ENCODE peak calls at places on chromosomes 7 and 10, in eight cellular contexts. One of them, this sample, is unnamed. For H3K36me3, the result is how much of the 10 kb centered on the place peaks cover.

GRCh38 chr10:61329854-61330253 is 123.3 kb downstream of the TMEM26 start:
- DNase-seq in lung: no peak
- DNase-seq in GM23248: no peak
- DNase-seq in heart left ventricle: no peak
- DNase-seq in neural progenitor cell: no peak
- DNase-seq in uterus: no peak
- DNase-seq in breast epithelium: no peak
- DNase-seq in aorta: no peak
- DNase-seq in this sample: no peak

GRCh38 chr10:119768455-119769094 is 42.7 kb downstream of the INPP5F start:
- DNase-seq in breast epithelium: no peak
- DNase-seq in GM23248: peak
- DNase-seq in aorta: no peak
- DNase-seq in neural progenitor cell: no peak
- DNase-seq in uterus: no peak
- DNase-seq in lung: no peak
- DNase-seq in heart left ventricle: no peak
- DNase-seq in this sample: no peak

GRCh38 chr7:76224695-76225094 is 23.0 kb downstream of the SRRM3 start:
- DNase-seq in breast epithelium: no peak
- DNase-seq in aorta: no peak
- DNase-seq in GM23248: no peak
- DNase-seq in uterus: no peak
- DNase-seq in lung: no peak
- DNase-seq in heart left ventricle: no peak
- DNase-seq in neural progenitor cell: no peak
- DNase-seq in this sample: no peak

GRCh38 chr10:91006001-91006751 is 85.3 kb upstream of the ANKRD1 start:
- DNase-seq in GM23248: peak
- DNase-seq in neural progenitor cell: peak
- DNase-seq in uterus: peak
- DNase-seq in lung: peak
- DNase-seq in breast epithelium: peak
- DNase-seq in aorta: peak
- DNase-seq in heart left ventricle: peak
- DNase-seq in this sample: no peak

GRCh38 chr7:143405158-143405557 is 3.5 kb downstream of the EPHA1 start:
- DNase-seq in lung: no peak
- DNase-seq in aorta: peak
- DNase-seq in heart left ventricle: peak
- DNase-seq in uterus: no peak
- DNase-seq in neural progenitor cell: no peak
- DNase-seq in breast epithelium: no peak
- DNase-seq in GM23248: no peak
- DNase-seq in this sample: no peak

GRCh38 chr7:95420996-95421846 is 13.6 kb downstream of the PON2 start:
- DNase-seq in heart left ventricle: no peak
- DNase-seq in lung: no peak
- DNase-seq in neural progenitor cell: no peak
- DNase-seq in uterus: no peak
- DNase-seq in aorta: no peak
- DNase-seq in GM23248: no peak
- DNase-seq in breast epithelium: no peak
- DNase-seq in this sample: no peak

GRCh38 chr7:142563470-142563869 is 185.8 kb upstream of the PRSS1 start:
- DNase-seq in breast epithelium: no peak
- DNase-seq in aorta: no peak
- DNase-seq in neural progenitor cell: no peak
- DNase-seq in GM23248: peak
- DNase-seq in lung: no peak
- DNase-seq in uterus: no peak
- DNase-seq in heart left ventricle: no peak
- DNase-seq in this sample: no peak

GRCh38 chr10:5545778-5546710 is 21.3 kb downstream of the CALML3 start:
- DNase-seq in uterus: no peak
- DNase-seq in heart left ventricle: peak
- DNase-seq in neural progenitor cell: no peak
- DNase-seq in GM23248: no peak
- DNase-seq in lung: peak
- DNase-seq in breast epithelium: no peak
- DNase-seq in aorta: peak
- DNase-seq in this sample: no peak

GRCh38 chr10:79232864-79233263 is 114.4 kb upstream of the PPIF start:
- DNase-seq in lung: no peak
- DNase-seq in uterus: no peak
- DNase-seq in neural progenitor cell: no peak
- DNase-seq in aorta: no peak
- DNase-seq in breast epithelium: no peak
- DNase-seq in heart left ventricle: no peak
- DNase-seq in GM23248: no peak
- DNase-seq in this sample: no peak

GRCh38 chr10:49562893-49563292 is 24.0 kb upstream of the ERCC6 start:
- DNase-seq in breast epithelium: no peak
- DNase-seq in neural progenitor cell: no peak
- DNase-seq in heart left ventricle: no peak
- DNase-seq in lung: no peak
- DNase-seq in aorta: no peak
- DNase-seq in uterus: no peak
- DNase-seq in GM23248: peak
- DNase-seq in this sample: no peak

GRCh38 chr10:111113961-111114830 is 37.4 kb downstream of the ADRA2A start:
- DNase-seq in neural progenitor cell: no peak
- DNase-seq in GM23248: peak
- DNase-seq in heart left ventricle: no peak
- DNase-seq in uterus: no peak
- DNase-seq in lung: no peak
- DNase-seq in aorta: peak
- DNase-seq in breast epithelium: no peak
- DNase-seq in this sample: no peak

GRCh38 chr7:40721344-40721949 is 586.6 kb downstream of the SUGCT start:
- DNase-seq in breast epithelium: no peak
- DNase-seq in uterus: no peak
- DNase-seq in neural progenitor cell: no peak
- DNase-seq in aorta: no peak
- DNase-seq in lung: no peak
- DNase-seq in GM23248: no peak
- DNase-seq in heart left ventricle: no peak
- DNase-seq in this sample: no peak

GRCh38 chr10:16227674-16228073 is 209.1 kb upstream of the PTER start:
- DNase-seq in breast epithelium: no peak
- DNase-seq in aorta: no peak
- DNase-seq in uterus: no peak
- DNase-seq in GM23248: no peak
- DNase-seq in lung: no peak
- DNase-seq in neural progenitor cell: no peak
- DNase-seq in heart left ventricle: no peak
- DNase-seq in this sample: no peak

GRCh38 chr7:47772492-47772891 is 175.8 kb downstream of the PKD1L1 start:
- DNase-seq in aorta: no peak
- DNase-seq in lung: no peak
- DNase-seq in uterus: no peak
- DNase-seq in breast epithelium: no peak
- DNase-seq in GM23248: no peak
- DNase-seq in heart left ventricle: no peak
- DNase-seq in neural progenitor cell: no peak
- DNase-seq in this sample: no peak

GRCh38 chr10:93028881-93029280 is 31.7 kb upstream of the CYP26C1 start:
- DNase-seq in breast epithelium: no peak
- DNase-seq in heart left ventricle: no peak
- DNase-seq in GM23248: peak
- DNase-seq in neural progenitor cell: no peak
- DNase-seq in uterus: no peak
- DNase-seq in lung: no peak
- DNase-seq in aorta: no peak
- DNase-seq in this sample: no peak

GRCh38 chr10:47311193-47311899 is 10.9 kb upstream of the GDF2 start:
- DNase-seq in GM23248: no peak
- DNase-seq in heart left ventricle: no peak
- DNase-seq in lung: no peak
- DNase-seq in uterus: peak
- DNase-seq in neural progenitor cell: no peak
- DNase-seq in breast epithelium: no peak
- DNase-seq in aorta: no peak
- DNase-seq in this sample: no peak

GRCh38 chr10:124214610-124215009 is 121.2 kb upstream of the CHST15 start:
- DNase-seq in GM23248: no peak
- DNase-seq in aorta: no peak
- DNase-seq in uterus: no peak
- DNase-seq in lung: no peak
- DNase-seq in breast epithelium: no peak
- DNase-seq in neural progenitor cell: no peak
- DNase-seq in heart left ventricle: no peak
- DNase-seq in this sample: no peak

GRCh38 chr10:34407227-34407626 is 407.9 kb downstream of the PARD3 start:
- DNase-seq in aorta: no peak
- DNase-seq in uterus: no peak
- DNase-seq in GM23248: no peak
- DNase-seq in neural progenitor cell: no peak
- DNase-seq in breast epithelium: no peak
- DNase-seq in heart left ventricle: peak
- DNase-seq in lung: no peak
- DNase-seq in this sample: no peak

GRCh38 chr10:113534428-113534827 is 18.4 kb upstream of the HABP2 start:
- DNase-seq in GM23248: no peak
- DNase-seq in uterus: no peak
- DNase-seq in neural progenitor cell: no peak
- DNase-seq in breast epithelium: no peak
- DNase-seq in heart left ventricle: no peak
- DNase-seq in lung: no peak
- DNase-seq in aorta: no peak
- DNase-seq in this sample: no peak

GRCh38 chr10:133368153-133368552 is 5.0 kb downstream of the ECHS1 start:
- DNase-seq in uterus: no peak
- DNase-seq in GM23248: no peak
- DNase-seq in aorta: no peak
- DNase-seq in breast epithelium: no peak
- DNase-seq in lung: no peak
- DNase-seq in neural progenitor cell: no peak
- DNase-seq in heart left ventricle: no peak
- DNase-seq in this sample: no peak

GRCh38 chr10:133366130-133366478 is 7.0 kb downstream of the ECHS1 start:
- DNase-seq in uterus: no peak
- DNase-seq in GM23248: no peak
- DNase-seq in breast epithelium: no peak
- DNase-seq in heart left ventricle: no peak
- DNase-seq in aorta: no peak
- DNase-seq in lung: no peak
- DNase-seq in neural progenitor cell: no peak
- DNase-seq in this sample: no peak

GRCh38 chr10:133365461-133366129 is 7.6 kb downstream of the ECHS1 start:
- DNase-seq in aorta: no peak
- DNase-seq in neural progenitor cell: no peak
- DNase-seq in breast epithelium: no peak
- DNase-seq in GM23248: no peak
- DNase-seq in lung: no peak
- DNase-seq in uterus: no peak
- DNase-seq in heart left ventricle: no peak
- DNase-seq in this sample: no peak

GRCh38 chr10:133364645-133365431 is 7.0 kb upstream of the FUOM start:
- DNase-seq in GM23248: no peak
- DNase-seq in aorta: no peak
- DNase-seq in uterus: no peak
- DNase-seq in lung: no peak
- DNase-seq in heart left ventricle: no peak
- DNase-seq in neural progenitor cell: no peak
- DNase-seq in breast epithelium: no peak
- DNase-seq in this sample: no peak

DNA sequence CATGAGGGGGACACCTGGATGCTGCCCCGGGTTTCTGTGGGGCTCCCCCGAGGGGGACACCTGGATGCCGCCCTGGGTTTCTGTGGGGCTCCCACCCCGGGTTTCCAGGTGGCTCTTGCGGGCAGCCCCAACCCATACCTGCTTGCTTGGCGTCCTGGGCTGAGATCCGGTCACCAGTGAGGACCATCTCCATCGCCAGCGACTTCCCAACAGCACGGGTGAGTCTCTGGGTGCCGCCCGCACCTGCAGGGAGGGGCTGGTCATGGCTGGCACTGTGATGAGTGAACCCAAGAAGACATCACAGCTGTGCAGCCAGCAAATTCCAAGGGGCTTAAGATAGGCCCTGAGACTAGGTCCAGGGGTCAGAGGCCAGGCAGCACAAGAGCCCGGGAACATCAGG is 6.4 kb downstream of the ECHS1 start:
- DNase-seq in neural progenitor cell: no peak
- DNase-seq in breast epithelium: no peak
- DNase-seq in uterus: no peak
- DNase-seq in GM23248: no peak
- DNase-seq in lung: no peak
- DNase-seq in heart left ventricle: no peak
- DNase-seq in aorta: no peak
- DNase-seq in this sample: no peak
- H3K36me3 ChIP-seq in neural progenitor cell: under half
- H3K36me3 ChIP-seq in breast epithelium: under half
- H3K36me3 ChIP-seq in uterus: under half
- H3K36me3 ChIP-seq in GM23248: under half
- H3K36me3 ChIP-seq in lung: half or more
- H3K36me3 ChIP-seq in heart left ventricle: half or more
- H3K36me3 ChIP-seq in aorta: under half
- H3K36me3 ChIP-seq in this sample: under half

DNA sequence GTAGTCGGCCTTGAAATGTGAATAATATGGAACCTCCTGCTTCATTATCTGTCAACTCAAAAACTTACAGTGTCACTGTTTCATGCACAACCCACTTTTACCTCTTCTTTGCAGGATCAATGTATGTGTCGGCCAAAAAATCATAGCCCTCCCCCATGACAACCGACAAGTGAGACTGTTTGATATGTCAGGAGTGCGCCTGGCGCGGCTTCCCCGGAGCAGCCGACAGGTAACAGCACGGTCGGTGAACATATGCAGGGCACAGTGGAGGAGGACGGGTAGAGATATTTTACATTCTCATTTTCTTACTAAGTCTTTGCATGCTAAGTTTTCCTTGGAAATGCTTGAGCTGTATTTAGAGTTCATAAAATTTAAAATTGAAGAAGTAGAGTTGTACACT is 68.6 kb downstream of the WDR37 start:
- DNase-seq in GM23248: no peak
- DNase-seq in lung: no peak
- DNase-seq in breast epithelium: no peak
- DNase-seq in heart left ventricle: peak
- DNase-seq in uterus: no peak
- DNase-seq in neural progenitor cell: no peak
- DNase-seq in aorta: no peak
- DNase-seq in this sample: no peak
- H3K36me3 ChIP-seq in GM23248: under half
- H3K36me3 ChIP-seq in lung: half or more
- H3K36me3 ChIP-seq in breast epithelium: under half
- H3K36me3 ChIP-seq in heart left ventricle: half or more
- H3K36me3 ChIP-seq in uterus: under half
- H3K36me3 ChIP-seq in neural progenitor cell: under half
- H3K36me3 ChIP-seq in aorta: under half
- H3K36me3 ChIP-seq in this sample: half or more

GRCh38 chr10:131937832-131938231 is 37.0 kb downstream of the PPP2R2D start:
- DNase-seq in neural progenitor cell: no peak
- DNase-seq in aorta: no peak
- DNase-seq in breast epithelium: no peak
- DNase-seq in heart left ventricle: no peak
- DNase-seq in GM23248: no peak
- DNase-seq in lung: no peak
- DNase-seq in uterus: no peak
- DNase-seq in this sample: peak
- H3K36me3 ChIP-seq in neural progenitor cell: under half
- H3K36me3 ChIP-seq in aorta: under half
- H3K36me3 ChIP-seq in breast epithelium: under half
- H3K36me3 ChIP-seq in heart left ventricle: half or more
- H3K36me3 ChIP-seq in GM23248: under half
- H3K36me3 ChIP-seq in lung: under half
- H3K36me3 ChIP-seq in uterus: under half
- H3K36me3 ChIP-seq in this sample: half or more

GRCh38 chr10:88390041-88390440 is 193.1 kb downstream of the RNLS start:
- DNase-seq in aorta: no peak
- DNase-seq in breast epithelium: no peak
- DNase-seq in uterus: no peak
- DNase-seq in GM23248: no peak
- DNase-seq in heart left ventricle: no peak
- DNase-seq in neural progenitor cell: no peak
- DNase-seq in lung: no peak
- DNase-seq in this sample: no peak
- H3K36me3 ChIP-seq in aorta: under half
- H3K36me3 ChIP-seq in breast epithelium: under half
- H3K36me3 ChIP-seq in uterus: under half
- H3K36me3 ChIP-seq in GM23248: under half
- H3K36me3 ChIP-seq in heart left ventricle: under half
- H3K36me3 ChIP-seq in neural progenitor cell: under half
- H3K36me3 ChIP-seq in lung: under half
- H3K36me3 ChIP-seq in this sample: under half

This sample was measured in RWPE2.